ENCODE peak calls at places on chromosomes 2 and 18, in five cellular contexts. One of them, this sample, is unnamed.

GRCh38 chr2:219726916-219727315 is 99.5 kb downstream of the SLC4A3 start:
- DNase-seq in fibroblast of pulmonary artery: no peak
- DNase-seq in bronchial epithelial cell: no peak
- DNase-seq in breast epithelium: no peak
- DNase-seq in GM06990: no peak
- DNase-seq in this sample: peak

GRCh38 chr2:226865273-226865672 is 29.4 kb downstream of the RHBDD1 start:
- DNase-seq in GM06990: no peak
- DNase-seq in bronchial epithelial cell: peak
- DNase-seq in fibroblast of pulmonary artery: no peak
- DNase-seq in breast epithelium: no peak
- DNase-seq in this sample: no peak

GRCh38 chr2:239726091-239726591 is 299.0 kb downstream of the NDUFA10 start:
- DNase-seq in breast epithelium: no peak
- DNase-seq in GM06990: no peak
- DNase-seq in bronchial epithelial cell: no peak
- DNase-seq in fibroblast of pulmonary artery: no peak
- DNase-seq in this sample: no peak

GRCh38 chr2:239887604-239888003 is 137.5 kb downstream of the NDUFA10 start:
- DNase-seq in bronchial epithelial cell: peak
- DNase-seq in fibroblast of pulmonary artery: no peak
- DNase-seq in breast epithelium: no peak
- DNase-seq in GM06990: no peak
- DNase-seq in this sample: no peak

GRCh38 chr18:63099848-63100625 is 219.5 kb downstream of the BCL2 start:
- DNase-seq in breast epithelium: no peak
- DNase-seq in fibroblast of pulmonary artery: no peak
- DNase-seq in bronchial epithelial cell: no peak
- DNase-seq in GM06990: no peak
- DNase-seq in this sample: no peak

GRCh38 chr2:67234443-67234842 is 162.7 kb upstream of the ETAA1 start:
- DNase-seq in GM06990: no peak
- DNase-seq in bronchial epithelial cell: peak
- DNase-seq in fibroblast of pulmonary artery: peak
- DNase-seq in breast epithelium: no peak
- DNase-seq in this sample: no peak

GRCh38 chr2:237697586-237698337 is 70.4 kb downstream of the LRRFIP1 start:
- DNase-seq in breast epithelium: no peak
- DNase-seq in fibroblast of pulmonary artery: peak
- DNase-seq in GM06990: no peak
- DNase-seq in bronchial epithelial cell: peak
- DNase-seq in this sample: no peak

GRCh38 chr2:27212626-27213471 is 781 bp upstream of the SLC5A6 start:
- DNase-seq in fibroblast of pulmonary artery: peak
- DNase-seq in breast epithelium: peak
- DNase-seq in GM06990: no peak
- DNase-seq in bronchial epithelial cell: peak
- DNase-seq in this sample: no peak

GRCh38 chr2:137178955-137179377 is 413.6 kb downstream of the THSD7B start:
- DNase-seq in GM06990: no peak
- DNase-seq in breast epithelium: no peak
- DNase-seq in bronchial epithelial cell: peak
- DNase-seq in fibroblast of pulmonary artery: peak
- DNase-seq in this sample: no peak

GRCh38 chr2:124193706-124194105 is 168.6 kb downstream of the CNTNAP5 start:
- DNase-seq in breast epithelium: peak
- DNase-seq in GM06990: no peak
- DNase-seq in fibroblast of pulmonary artery: no peak
- DNase-seq in bronchial epithelial cell: no peak
- DNase-seq in this sample: no peak

GRCh38 chr18:9688036-9688741 is 19.9 kb upstream of the RAB31 start:
- DNase-seq in fibroblast of pulmonary artery: no peak
- DNase-seq in GM06990: no peak
- DNase-seq in breast epithelium: no peak
- DNase-seq in bronchial epithelial cell: peak
- DNase-seq in this sample: no peak

GRCh38 chr2:227834423-227834822 is 20.8 kb downstream of the CCL20 start:
- DNase-seq in bronchial epithelial cell: no peak
- DNase-seq in fibroblast of pulmonary artery: no peak
- DNase-seq in GM06990: no peak
- DNase-seq in breast epithelium: no peak
- DNase-seq in this sample: no peak

GRCh38 chr2:120606280-120606679 is 129.4 kb upstream of the GLI2 start:
- DNase-seq in GM06990: no peak
- DNase-seq in bronchial epithelial cell: no peak
- DNase-seq in fibroblast of pulmonary artery: no peak
- DNase-seq in breast epithelium: no peak
- DNase-seq in this sample: no peak

GRCh38 chr18:23930002-23930401 is 84.6 kb upstream of the TTC39C start:
- DNase-seq in breast epithelium: no peak
- DNase-seq in fibroblast of pulmonary artery: no peak
- DNase-seq in GM06990: no peak
- DNase-seq in bronchial epithelial cell: no peak
- DNase-seq in this sample: no peak

GRCh38 chr2:145652051-145652450 is 1132.1 kb upstream of the ZEB2 start:
- DNase-seq in fibroblast of pulmonary artery: peak
- DNase-seq in breast epithelium: no peak
- DNase-seq in bronchial epithelial cell: no peak
- DNase-seq in GM06990: no peak
- DNase-seq in this sample: no peak

GRCh38 chr2:236309669-236310029 is 45.4 kb upstream of the ASB18 start:
- DNase-seq in fibroblast of pulmonary artery: peak
- DNase-seq in bronchial epithelial cell: peak
- DNase-seq in breast epithelium: no peak
- DNase-seq in GM06990: no peak
- DNase-seq in this sample: no peak

GRCh38 chr2:61419129-61419528 is 51.8 kb downstream of the USP34 start:
- DNase-seq in GM06990: no peak
- DNase-seq in bronchial epithelial cell: no peak
- DNase-seq in fibroblast of pulmonary artery: no peak
- DNase-seq in breast epithelium: no peak
- DNase-seq in this sample: no peak

GRCh38 chr2:132597166-132597565 is 72.8 kb downstream of the LYPD1 start:
- DNase-seq in GM06990: no peak
- DNase-seq in fibroblast of pulmonary artery: no peak
- DNase-seq in bronchial epithelial cell: no peak
- DNase-seq in breast epithelium: no peak
- DNase-seq in this sample: no peak

GRCh38 chr2:31243053-31243452 is 9.1 kb downstream of the EHD3 start:
- DNase-seq in fibroblast of pulmonary artery: no peak
- DNase-seq in GM06990: no peak
- DNase-seq in bronchial epithelial cell: no peak
- DNase-seq in breast epithelium: no peak
- DNase-seq in this sample: no peak

GRCh38 chr18:57915848-57916596 is 112.9 kb upstream of the ATP8B1 start:
- DNase-seq in breast epithelium: peak
- DNase-seq in fibroblast of pulmonary artery: peak
- DNase-seq in bronchial epithelial cell: no peak
- DNase-seq in GM06990: no peak
- DNase-seq in this sample: no peak

GRCh38 chr2:200155652-200156051 is 150.8 kb upstream of the SPATS2L start:
- DNase-seq in GM06990: no peak
- DNase-seq in bronchial epithelial cell: no peak
- DNase-seq in breast epithelium: no peak
- DNase-seq in fibroblast of pulmonary artery: no peak
- DNase-seq in this sample: no peak

GRCh38 chr2:1900736-1901135 is 156.4 kb upstream of the PXDN start:
- DNase-seq in GM06990: no peak
- DNase-seq in bronchial epithelial cell: no peak
- DNase-seq in fibroblast of pulmonary artery: no peak
- DNase-seq in breast epithelium: no peak
- DNase-seq in this sample: peak

GRCh38 chr2:137865954-137866540 is 98.2 kb upstream of the HNMT start:
- DNase-seq in fibroblast of pulmonary artery: peak
- DNase-seq in breast epithelium: no peak
- DNase-seq in bronchial epithelial cell: peak
- DNase-seq in GM06990: peak
- DNase-seq in this sample: no peak

GRCh38 chr2:120404274-120404673 is 58.3 kb downstream of the INHBB start:
- DNase-seq in fibroblast of pulmonary artery: no peak
- DNase-seq in breast epithelium: no peak
- DNase-seq in GM06990: no peak
- DNase-seq in bronchial epithelial cell: no peak
- DNase-seq in this sample: no peak

GRCh38 chr2:147026664-147027278 is 818.1 kb upstream of the ACVR2A start:
- DNase-seq in breast epithelium: no peak
- DNase-seq in fibroblast of pulmonary artery: peak
- DNase-seq in bronchial epithelial cell: peak
- DNase-seq in GM06990: no peak
- DNase-seq in this sample: no peak

DNA sequence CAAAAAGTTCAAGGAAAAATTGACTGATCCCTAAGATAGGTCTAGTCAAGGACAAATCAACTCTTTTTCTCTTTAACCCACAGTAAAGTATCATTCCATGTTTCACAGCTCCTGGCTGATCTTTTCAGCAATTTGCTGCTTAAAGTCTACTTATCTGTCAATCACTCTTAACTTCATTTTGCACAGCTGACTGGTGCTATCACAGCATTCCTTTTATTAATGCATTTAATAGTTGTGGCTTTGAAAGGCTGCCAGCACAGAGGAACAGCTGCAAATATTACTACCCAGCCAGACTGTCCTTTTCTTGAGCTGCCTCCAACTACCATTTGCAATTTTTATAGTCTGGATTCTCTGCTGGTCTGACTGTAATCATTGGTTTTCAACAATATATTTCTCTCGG is 303.5 kb downstream of the STK39 start:
- DNase-seq in GM06990: no peak
- DNase-seq in bronchial epithelial cell: no peak
- DNase-seq in fibroblast of pulmonary artery: peak
- DNase-seq in breast epithelium: no peak
- DNase-seq in this sample: no peak
- H3K4me3 ChIP-seq in GM06990: no peak
- H3K4me3 ChIP-seq in bronchial epithelial cell: no peak
- H3K4me3 ChIP-seq in fibroblast of pulmonary artery: no peak
- H3K4me3 ChIP-seq in breast epithelium: no peak
- H3K4me3 ChIP-seq in this sample: no peak

GRCh38 chr2:3959372-3959771 is 256.0 kb downstream of the DCDC2C start:
- DNase-seq in bronchial epithelial cell: peak
- DNase-seq in fibroblast of pulmonary artery: peak
- DNase-seq in GM06990: no peak
- DNase-seq in breast epithelium: no peak
- DNase-seq in this sample: no peak
- TF ChIP-seq CTCF in bronchial epithelial cell: peak
- TF ChIP-seq CTCF in fibroblast of pulmonary artery: peak
- TF ChIP-seq CTCF in GM06990: peak
- TF ChIP-seq CTCF in breast epithelium: no peak
- TF ChIP-seq CTCF in this sample: peak

DNA sequence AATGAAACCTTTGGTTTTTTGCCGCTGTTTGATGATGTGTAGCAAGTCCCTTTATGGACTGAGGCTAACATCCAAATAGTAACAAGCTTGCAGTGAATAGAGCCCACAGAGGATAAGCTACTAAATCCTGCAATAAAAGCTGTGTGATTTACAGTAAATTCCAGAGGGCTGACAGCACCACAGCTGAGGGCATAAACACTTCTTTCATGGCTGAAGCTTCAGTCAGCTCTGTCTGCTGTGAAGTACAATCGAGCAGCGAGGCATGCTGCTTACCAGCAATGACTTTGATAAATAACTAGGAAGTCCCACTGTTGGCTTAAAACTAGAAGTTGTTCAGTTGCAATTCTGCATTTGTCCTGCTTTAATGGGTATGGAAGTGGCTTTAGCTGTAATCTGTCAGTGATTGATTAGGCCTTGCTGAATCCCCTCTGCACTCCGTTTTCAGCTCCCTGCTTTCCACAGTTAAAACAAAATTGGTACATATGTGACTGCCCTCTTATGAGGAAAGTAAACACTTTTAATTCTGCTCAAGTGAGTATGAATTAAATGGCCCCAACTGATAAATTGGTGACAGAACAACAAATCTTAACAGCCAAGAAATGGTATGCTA is 65.2 kb upstream of the FIGN start:
- DNase-seq in fibroblast of pulmonary artery: peak
- DNase-seq in breast epithelium: no peak
- DNase-seq in GM06990: no peak
- DNase-seq in bronchial epithelial cell: no peak
- DNase-seq in this sample: no peak
- H3K4me3 ChIP-seq in fibroblast of pulmonary artery: no peak
- H3K4me3 ChIP-seq in breast epithelium: no peak
- H3K4me3 ChIP-seq in GM06990: no peak
- H3K4me3 ChIP-seq in bronchial epithelial cell: no peak
- H3K4me3 ChIP-seq in this sample: no peak

GRCh38 chr2:6828299-6828584 is 37.5 kb downstream of the CMPK2 start:
- DNase-seq in fibroblast of pulmonary artery: peak
- DNase-seq in GM06990: no peak
- DNase-seq in breast epithelium: no peak
- DNase-seq in bronchial epithelial cell: peak
- DNase-seq in this sample: no peak
- TF ChIP-seq CTCF in fibroblast of pulmonary artery: peak
- TF ChIP-seq CTCF in GM06990: peak
- TF ChIP-seq CTCF in breast epithelium: peak
- TF ChIP-seq CTCF in bronchial epithelial cell: no peak
- TF ChIP-seq CTCF in this sample: peak

DNA sequence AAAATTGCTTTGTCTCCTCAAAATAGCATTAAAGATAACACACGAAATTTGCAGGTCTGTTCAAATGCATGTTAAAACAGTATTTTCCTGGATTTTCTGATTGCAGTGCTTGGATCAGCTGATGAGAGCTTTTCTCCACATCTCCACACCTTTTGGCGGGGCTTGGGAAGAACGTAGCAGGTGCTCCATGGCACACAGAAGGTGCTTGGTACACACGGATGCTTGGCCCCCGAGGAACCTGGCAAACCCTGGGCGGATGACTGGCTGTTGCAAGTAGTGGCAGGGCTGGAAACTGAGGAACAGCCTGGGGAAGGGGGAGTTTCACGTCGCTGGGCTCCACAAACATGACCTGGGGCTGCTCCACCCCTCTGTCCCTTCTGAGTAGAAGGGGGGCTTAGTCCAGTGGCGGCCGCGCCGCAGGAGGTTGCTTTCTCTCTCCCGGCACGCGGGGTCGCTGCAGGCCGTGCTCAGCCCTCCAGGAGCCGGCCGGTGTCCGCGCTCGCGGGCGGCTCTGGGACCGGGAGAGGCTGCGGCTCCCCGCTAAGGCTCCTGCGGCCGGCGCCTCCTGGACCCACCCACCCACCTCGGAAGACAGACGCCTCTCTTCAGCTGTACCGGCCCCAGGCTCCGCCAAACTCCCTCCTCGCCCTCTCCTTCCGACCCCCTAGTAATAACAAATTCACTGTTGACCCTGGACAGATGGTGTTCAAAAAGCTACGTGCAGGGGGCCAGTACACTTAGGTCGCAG is 69.3 kb downstream of the MARCO start:
- DNase-seq in fibroblast of pulmonary artery: peak
- DNase-seq in bronchial epithelial cell: no peak
- DNase-seq in GM06990: peak
- DNase-seq in breast epithelium: no peak
- DNase-seq in this sample: no peak
- H3K4me3 ChIP-seq in fibroblast of pulmonary artery: no peak
- H3K4me3 ChIP-seq in bronchial epithelial cell: no peak
- H3K4me3 ChIP-seq in GM06990: no peak
- H3K4me3 ChIP-seq in breast epithelium: peak
- H3K4me3 ChIP-seq in this sample: peak

This sample was measured in right atrium auricular region.